ENCODE peak calls at places on chromosome 6, in five cellular contexts. D is epithelial cell of esophagus, X is heart left ventricle, Z is DMS153, J is T1000. N is an unnamed sample.
A peak's percentile ranks its signal among the peaks of the same experiment; 100 is the strongest.

GRCh38 chr6:26043389-26044139 is 43.7 kb upstream of the HFE start:
- DNase-seq in D (peak; percentile 96), X (peak; percentile 85), Z (peak; percentile 98), J (peak; percentile 87), N (no peak)

GRCh38 chr6:35587167-35587566 is 74.5 kb upstream of the TULP1 start:
- DNase-seq in D (no peak), X (no peak), Z (no peak), J (no peak), N (no peak)

GRCh38 chr6:98834060-98835031 is at the start of gene POU3F2:
- DNase-seq in D (peak; percentile 76), X (peak; percentile 42), Z (peak; percentile 97), J (peak; percentile 91), N (no peak)

GRCh38 chr6:15510536-15511247 is 152.1 kb downstream of the DTNBP1 start:
- DNase-seq in D (no peak), X (no peak), Z (no peak), J (no peak), N (peak; percentile 74)

GRCh38 chr6:169930799-169931198 is 179.4 kb downstream of the ERMARD start:
- DNase-seq in D (peak; percentile 16), X (no peak), Z (no peak), J (no peak), N (no peak)

GRCh38 chr6:35663001-35663400 is 25.7 kb downstream of the FKBP5 start:
- DNase-seq in D (no peak), X (no peak), Z (no peak), J (no peak), N (peak; percentile 45)

GRCh38 chr6:167882244-167882643 is 55.5 kb downstream of the AFDN start:
- DNase-seq in D (no peak), X (no peak), Z (no peak), J (no peak), N (no peak)

GRCh38 chr6:166274163-166274562 is 34.0 kb downstream of the PRR18 start:
- DNase-seq in D (no peak), X (no peak), Z (no peak), J (no peak), N (no peak)

GRCh38 chr6:9139762-9140161 is 704.4 kb upstream of the SLC35B3 start:
- DNase-seq in D (peak; percentile 50), X (no peak), Z (no peak), J (peak; percentile 55), N (no peak)

GRCh38 chr6:124490123-124490522 is 472.1 kb upstream of the RNF217 start:
- DNase-seq in D (peak; percentile 7), X (no peak), Z (no peak), J (no peak), N (no peak)

N was measured in psoas muscle.